ENCODE peak calls at places on chromosomes 3 and 15, in four cellular contexts. One of them, this sample, is unnamed.

GRCh38 chr15:27342991-27343390 is 372.0 kb downstream of the GABRG3 start:
- DNase-seq in breast epithelium: no peak
- DNase-seq in sigmoid colon: no peak
- DNase-seq in thyroid gland: peak; percentile 25
- DNase-seq in this sample: no peak

GRCh38 chr3:39435006-39435748 is 28.7 kb downstream of the RPSA start:
- DNase-seq in breast epithelium: no peak
- DNase-seq in sigmoid colon: no peak
- DNase-seq in thyroid gland: no peak
- DNase-seq in this sample: no peak

GRCh38 chr3:159189994-159190669 is 388.3 kb downstream of the MFSD1 start:
- DNase-seq in breast epithelium: no peak
- DNase-seq in sigmoid colon: no peak
- DNase-seq in thyroid gland: no peak
- DNase-seq in this sample: no peak

GRCh38 chr3:155912574-155913190 is 42.2 kb downstream of the GMPS start:
- DNase-seq in breast epithelium: no peak
- DNase-seq in sigmoid colon: no peak
- DNase-seq in thyroid gland: peak; percentile 17
- DNase-seq in this sample: no peak

GRCh38 chr15:40234783-40235182 is 4.1 kb upstream of the PAK6 start:
- DNase-seq in breast epithelium: no peak
- DNase-seq in sigmoid colon: no peak
- DNase-seq in thyroid gland: no peak
- DNase-seq in this sample: no peak

GRCh38 chr3:10437272-10437994 is 68.0 kb downstream of the ATP2B2 start:
- DNase-seq in breast epithelium: no peak
- DNase-seq in sigmoid colon: no peak
- DNase-seq in thyroid gland: no peak
- DNase-seq in this sample: no peak

GRCh38 chr3:123331006-123331405 is 117.9 kb downstream of the ADCY5 start:
- DNase-seq in breast epithelium: no peak
- DNase-seq in sigmoid colon: peak; percentile 68
- DNase-seq in thyroid gland: no peak
- DNase-seq in this sample: no peak

GRCh38 chr3:188594137-188594536 is 440.2 kb downstream of the LPP start:
- DNase-seq in breast epithelium: no peak
- DNase-seq in sigmoid colon: no peak
- DNase-seq in thyroid gland: no peak
- DNase-seq in this sample: no peak

GRCh38 chr3:20111836-20112235 is 71.6 kb downstream of the KAT2B start:
- DNase-seq in breast epithelium: no peak
- DNase-seq in sigmoid colon: no peak
- DNase-seq in thyroid gland: no peak
- DNase-seq in this sample: no peak

GRCh38 chr3:122714269-122714668 is 33.6 kb downstream of the PARP14 start:
- DNase-seq in breast epithelium: no peak
- DNase-seq in sigmoid colon: no peak
- DNase-seq in thyroid gland: no peak
- DNase-seq in this sample: no peak

GRCh38 chr15:85865070-85865684 is 70.5 kb upstream of the KLHL25 start:
- DNase-seq in breast epithelium: no peak
- DNase-seq in sigmoid colon: no peak
- DNase-seq in thyroid gland: peak; percentile 10
- DNase-seq in this sample: peak; percentile 26

GRCh38 chr15:96330450-96331140 is at the start of gene NR2F2:
- DNase-seq in breast epithelium: peak; percentile 95
- DNase-seq in sigmoid colon: peak; percentile 99
- DNase-seq in thyroid gland: peak; percentile 97
- DNase-seq in this sample: peak; percentile 98

GRCh38 chr3:36653095-36653494 is 111.3 kb downstream of the DCLK3 start:
- DNase-seq in breast epithelium: no peak
- DNase-seq in sigmoid colon: no peak
- DNase-seq in thyroid gland: no peak
- DNase-seq in this sample: no peak

GRCh38 chr15:92747047-92747446 is 91.5 kb upstream of the FAM174B start:
- DNase-seq in breast epithelium: no peak
- DNase-seq in sigmoid colon: no peak
- DNase-seq in thyroid gland: no peak
- DNase-seq in this sample: no peak

GRCh38 chr3:195032106-195032759 is 238.7 kb downstream of the XXYLT1 start:
- DNase-seq in breast epithelium: no peak
- DNase-seq in sigmoid colon: no peak
- DNase-seq in thyroid gland: no peak
- DNase-seq in this sample: no peak
- H3K27ac ChIP-seq in breast epithelium: peak overlapping the region; percentile 60
- H3K27ac ChIP-seq in sigmoid colon: no peak overlapping the region
- H3K27ac ChIP-seq in thyroid gland: no peak overlapping the region
- H3K27ac ChIP-seq in this sample: peak overlapping the region; percentile 75

GRCh38 chr15:57591237-57591821 is 375 bp upstream of the MYZAP start:
- DNase-seq in breast epithelium: no peak
- DNase-seq in sigmoid colon: no peak
- DNase-seq in thyroid gland: peak; percentile 73
- DNase-seq in this sample: no peak

GRCh38 chr15:57592836-57593420 is 1.2 kb downstream of the MYZAP start:
- DNase-seq in breast epithelium: no peak
- DNase-seq in sigmoid colon: no peak
- DNase-seq in thyroid gland: no peak
- DNase-seq in this sample: no peak

GRCh38 chr15:57592426-57592825 is 722 bp downstream of the MYZAP start:
- DNase-seq in breast epithelium: no peak
- DNase-seq in sigmoid colon: no peak
- DNase-seq in thyroid gland: no peak
- DNase-seq in this sample: no peak

GRCh38 chr15:57589276-57590073 is 2.2 kb upstream of the MYZAP start:
- DNase-seq in breast epithelium: no peak
- DNase-seq in sigmoid colon: no peak
- DNase-seq in thyroid gland: no peak
- DNase-seq in this sample: no peak

GRCh38 chr15:57591822-57592367 is at the start of gene MYZAP:
- DNase-seq in breast epithelium: no peak
- DNase-seq in sigmoid colon: no peak
- DNase-seq in thyroid gland: no peak
- DNase-seq in this sample: peak; percentile 94
- TF ChIP-seq POLR2A in breast epithelium: no peak
- TF ChIP-seq POLR2A in sigmoid colon: no peak
- TF ChIP-seq POLR2A in thyroid gland: peak; percentile 33
- TF ChIP-seq POLR2A in this sample: no peak

GRCh38 chr15:39139431-39140059 is 441.3 kb upstream of the THBS1 start:
- DNase-seq in breast epithelium: no peak
- DNase-seq in sigmoid colon: no peak
- DNase-seq in thyroid gland: no peak
- DNase-seq in this sample: no peak
- H3K27ac ChIP-seq in breast epithelium: no peak overlapping the region
- H3K27ac ChIP-seq in sigmoid colon: peak overlapping the region; percentile 27
- H3K27ac ChIP-seq in thyroid gland: no peak overlapping the region
- H3K27ac ChIP-seq in this sample: no peak overlapping the region

DNA sequence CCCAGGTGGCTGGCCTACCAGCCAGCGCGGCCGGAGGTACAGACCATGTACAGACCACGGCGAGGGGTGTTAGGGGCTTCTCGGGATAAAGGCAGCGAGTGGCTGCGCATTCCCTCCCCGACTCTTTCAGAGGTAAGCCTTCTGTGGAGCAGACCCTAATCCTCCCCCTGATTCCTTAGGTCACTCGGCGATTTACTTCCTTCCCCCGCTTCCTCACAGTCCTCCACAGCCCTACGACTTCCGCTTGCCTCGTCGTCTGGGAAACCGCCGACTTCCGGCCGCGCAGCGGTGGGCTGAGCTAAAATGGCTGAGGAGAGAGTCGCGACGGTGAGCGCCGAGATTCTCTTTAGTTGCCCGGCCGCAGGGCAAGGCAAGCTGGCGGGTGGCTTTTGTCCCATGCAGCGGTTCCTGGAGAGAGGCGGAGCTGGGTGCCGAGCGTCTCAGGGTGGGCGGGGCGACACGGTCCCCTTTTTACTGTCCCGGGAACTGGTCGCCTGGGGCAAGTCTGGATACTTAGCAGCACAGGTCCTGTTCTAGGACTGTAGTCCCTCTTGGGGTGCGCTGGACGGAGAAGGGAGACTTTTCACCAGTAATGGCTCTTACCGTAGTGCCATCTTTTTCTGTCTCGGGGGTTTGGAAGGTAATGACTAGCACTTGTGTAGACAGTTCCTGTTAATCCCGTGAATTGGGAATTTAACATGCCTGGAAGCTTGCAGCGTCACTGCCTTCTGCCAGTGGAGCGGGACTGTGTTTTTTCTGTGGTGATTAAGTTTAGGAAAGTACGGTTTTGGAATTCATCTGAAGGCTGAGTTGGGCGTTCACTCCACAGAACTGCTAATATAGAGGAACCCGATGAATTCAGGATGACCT is at the start of the genes BBS4 and HIGD2B:
- DNase-seq in breast epithelium: peak; percentile 90
- DNase-seq in sigmoid colon: peak; percentile 90
- DNase-seq in thyroid gland: peak; percentile 96
- DNase-seq in this sample: peak; percentile 91
- TF ChIP-seq POLR2A in breast epithelium: peak; percentile 75
- TF ChIP-seq POLR2A in sigmoid colon: peak; percentile 60
- TF ChIP-seq POLR2A in thyroid gland: peak; percentile 95
- TF ChIP-seq POLR2A in this sample: no peak

DNA sequence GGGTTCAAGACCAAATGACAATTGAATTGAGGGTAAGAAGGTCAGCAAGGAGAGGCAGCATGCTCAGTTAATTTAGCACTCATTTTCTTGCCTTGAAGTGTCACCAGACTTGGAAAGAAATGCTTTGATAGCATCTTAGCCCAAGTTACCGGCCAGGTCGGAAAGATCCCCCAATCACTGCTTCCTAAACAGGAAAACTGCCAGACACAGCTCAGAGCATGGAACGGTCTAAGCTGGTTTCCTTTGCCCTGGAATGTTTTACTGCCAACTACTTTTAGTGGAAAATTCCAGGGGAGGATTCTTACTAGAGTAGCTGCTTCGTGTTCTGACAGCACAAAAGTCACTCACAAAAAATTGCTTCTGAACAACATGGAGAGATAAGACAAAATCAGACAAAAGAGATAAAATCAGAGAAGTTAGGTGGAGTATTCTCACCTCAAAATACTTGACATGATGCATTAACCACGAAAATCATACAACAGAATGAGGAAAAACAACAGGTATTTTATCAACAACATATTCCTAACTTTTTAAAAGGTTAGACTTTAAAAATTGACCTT is 65.5 kb downstream of the CCR4 start:
- DNase-seq in breast epithelium: no peak
- DNase-seq in sigmoid colon: no peak
- DNase-seq in thyroid gland: no peak
- DNase-seq in this sample: no peak
- H3K27ac ChIP-seq in breast epithelium: no peak overlapping the region
- H3K27ac ChIP-seq in sigmoid colon: no peak overlapping the region
- H3K27ac ChIP-seq in thyroid gland: no peak overlapping the region
- H3K27ac ChIP-seq in this sample: no peak overlapping the region

GRCh38 chr15:59133921-59134427 is 29.0 kb downstream of the CCNB2 start:
- DNase-seq in breast epithelium: no peak
- DNase-seq in sigmoid colon: no peak
- DNase-seq in thyroid gland: no peak
- DNase-seq in this sample: no peak

GRCh38 chr15:59138243-59138642 is 33.3 kb downstream of the CCNB2 start:
- DNase-seq in breast epithelium: no peak
- DNase-seq in sigmoid colon: no peak
- DNase-seq in thyroid gland: peak; percentile 25
- DNase-seq in this sample: peak; percentile 41

GRCh38 chr15:59131955-59132562 is 27.1 kb downstream of the CCNB2 start:
- DNase-seq in breast epithelium: no peak
- DNase-seq in sigmoid colon: no peak
- DNase-seq in thyroid gland: no peak
- DNase-seq in this sample: no peak

GRCh38 chr15:59140422-59141226 is 35.7 kb downstream of the CCNB2 start:
- DNase-seq in breast epithelium: no peak
- DNase-seq in sigmoid colon: no peak
- DNase-seq in thyroid gland: no peak
- DNase-seq in this sample: no peak

GRCh38 chr15:59137566-59137965 is 32.6 kb downstream of the CCNB2 start:
- DNase-seq in breast epithelium: no peak
- DNase-seq in sigmoid colon: no peak
- DNase-seq in thyroid gland: no peak
- DNase-seq in this sample: no peak
- TF ChIP-seq POLR2A in breast epithelium: no peak
- TF ChIP-seq POLR2A in sigmoid colon: no peak
- TF ChIP-seq POLR2A in thyroid gland: no peak
- TF ChIP-seq POLR2A in this sample: no peak